ENCODE peak calls at places on chromosomes 13 and 19, in five cellular contexts. One of them, this sample, is unnamed.

GRCh38 chr19:18203408-18203862 is 407 bp downstream of the RAB3A start:
- DNase-seq in fibroblast of lung: no peak
- DNase-seq in thyroid gland: peak
- DNase-seq in heart right ventricle: peak
- DNase-seq in gastrocnemius medialis: peak
- DNase-seq in this sample: peak

GRCh38 chr13:111328111-111328802 is 7.8 kb downstream of the TEX29 start:
- DNase-seq in heart right ventricle: no peak
- DNase-seq in fibroblast of lung: no peak
- DNase-seq in gastrocnemius medialis: no peak
- DNase-seq in thyroid gland: no peak
- DNase-seq in this sample: no peak

GRCh38 chr13:40585911-40586471 is 80.5 kb downstream of the FOXO1 start:
- DNase-seq in gastrocnemius medialis: no peak
- DNase-seq in thyroid gland: no peak
- DNase-seq in heart right ventricle: no peak
- DNase-seq in fibroblast of lung: no peak
- DNase-seq in this sample: no peak

GRCh38 chr19:17112700-17113099 is 37.1 kb downstream of the MYO9B start:
- DNase-seq in fibroblast of lung: no peak
- DNase-seq in gastrocnemius medialis: no peak
- DNase-seq in heart right ventricle: no peak
- DNase-seq in thyroid gland: no peak
- DNase-seq in this sample: no peak

GRCh38 chr19:343941-344624 is 513 bp downstream of the MIER2 start:
- DNase-seq in fibroblast of lung: peak
- DNase-seq in thyroid gland: peak
- DNase-seq in gastrocnemius medialis: no peak
- DNase-seq in heart right ventricle: no peak
- DNase-seq in this sample: no peak

GRCh38 chr19:49861541-49862410 is 5.6 kb downstream of the PNKP start:
- DNase-seq in fibroblast of lung: no peak
- DNase-seq in heart right ventricle: peak
- DNase-seq in gastrocnemius medialis: no peak
- DNase-seq in thyroid gland: no peak
- DNase-seq in this sample: no peak

GRCh38 chr19:17555929-17556813 is 722 bp downstream of the COLGALT1 start:
- DNase-seq in gastrocnemius medialis: peak
- DNase-seq in heart right ventricle: peak
- DNase-seq in thyroid gland: peak
- DNase-seq in fibroblast of lung: peak
- DNase-seq in this sample: no peak

GRCh38 chr13:59088716-59089115 is 1075.0 kb downstream of the DIAPH3 start:
- DNase-seq in fibroblast of lung: peak
- DNase-seq in heart right ventricle: no peak
- DNase-seq in gastrocnemius medialis: no peak
- DNase-seq in thyroid gland: no peak
- DNase-seq in this sample: no peak

GRCh38 chr13:103517066-103517767 is 451.0 kb upstream of the SLC10A2 start:
- DNase-seq in fibroblast of lung: no peak
- DNase-seq in heart right ventricle: no peak
- DNase-seq in gastrocnemius medialis: no peak
- DNase-seq in thyroid gland: no peak
- DNase-seq in this sample: no peak

GRCh38 chr19:52520013-52520412 is 7.5 kb upstream of the ZNF808 start:
- DNase-seq in gastrocnemius medialis: no peak
- DNase-seq in heart right ventricle: no peak
- DNase-seq in thyroid gland: no peak
- DNase-seq in fibroblast of lung: no peak
- DNase-seq in this sample: no peak

GRCh38 chr13:63190219-63190618 is 1774.6 kb upstream of the PCDH20 start:
- DNase-seq in fibroblast of lung: peak
- DNase-seq in gastrocnemius medialis: no peak
- DNase-seq in thyroid gland: no peak
- DNase-seq in heart right ventricle: no peak
- DNase-seq in this sample: no peak

GRCh38 chr19:42185281-42185680 is 32.2 kb downstream of the DEDD2 start:
- DNase-seq in gastrocnemius medialis: peak
- DNase-seq in fibroblast of lung: peak
- DNase-seq in thyroid gland: no peak
- DNase-seq in heart right ventricle: no peak
- DNase-seq in this sample: no peak

GRCh38 chr13:39410089-39410901 is 192.7 kb downstream of the LHFPL6 start:
- DNase-seq in heart right ventricle: no peak
- DNase-seq in thyroid gland: no peak
- DNase-seq in gastrocnemius medialis: no peak
- DNase-seq in fibroblast of lung: peak
- DNase-seq in this sample: no peak

GRCh38 chr13:87403748-87404432 is 267.3 kb upstream of the SLITRK5 start:
- DNase-seq in thyroid gland: no peak
- DNase-seq in gastrocnemius medialis: no peak
- DNase-seq in heart right ventricle: no peak
- DNase-seq in fibroblast of lung: no peak
- DNase-seq in this sample: no peak

GRCh38 chr13:87393358-87393757 is 277.8 kb upstream of the SLITRK5 start:
- DNase-seq in thyroid gland: no peak
- DNase-seq in heart right ventricle: no peak
- DNase-seq in fibroblast of lung: no peak
- DNase-seq in gastrocnemius medialis: no peak
- DNase-seq in this sample: no peak

DNA sequence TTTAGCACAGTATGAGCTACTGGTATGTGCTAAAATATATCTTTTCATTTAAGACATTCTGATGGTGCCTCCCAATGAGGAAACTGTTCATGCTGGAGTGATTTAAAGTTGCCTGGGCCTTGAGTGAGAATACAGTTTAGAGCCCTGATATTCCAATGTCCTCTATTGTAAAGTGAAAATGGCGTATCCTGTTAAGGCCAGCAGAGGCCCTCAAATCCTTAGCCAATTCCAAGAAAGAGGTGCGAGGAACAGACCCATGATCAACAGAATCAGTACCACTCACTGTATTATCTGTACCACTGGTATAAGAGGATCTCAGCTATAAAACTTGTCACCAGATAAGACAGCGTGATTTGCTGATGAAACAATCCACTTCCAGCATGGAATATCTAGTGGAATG is 273.1 kb upstream of the SLITRK5 start:
- DNase-seq in heart right ventricle: no peak
- DNase-seq in thyroid gland: no peak
- DNase-seq in fibroblast of lung: no peak
- DNase-seq in gastrocnemius medialis: no peak
- DNase-seq in this sample: no peak
- H3K27ac ChIP-seq in heart right ventricle: no peak
- H3K27ac ChIP-seq in thyroid gland: no peak
- H3K27ac ChIP-seq in fibroblast of lung: no peak
- H3K27ac ChIP-seq in gastrocnemius medialis: no peak
- H3K27ac ChIP-seq in this sample: no peak

GRCh38 chr19:4969292-4969771 is 419 bp downstream of the KDM4B start:
- DNase-seq in thyroid gland: no peak
- DNase-seq in fibroblast of lung: no peak
- DNase-seq in gastrocnemius medialis: no peak
- DNase-seq in heart right ventricle: no peak
- DNase-seq in this sample: no peak

GRCh38 chr19:4966591-4966990 is 2.3 kb upstream of the KDM4B start:
- DNase-seq in heart right ventricle: no peak
- DNase-seq in thyroid gland: no peak
- DNase-seq in gastrocnemius medialis: no peak
- DNase-seq in fibroblast of lung: no peak
- DNase-seq in this sample: no peak

GRCh38 chr19:4968462-4969291 is at the start of gene KDM4B:
- DNase-seq in gastrocnemius medialis: peak
- DNase-seq in heart right ventricle: peak
- DNase-seq in fibroblast of lung: peak
- DNase-seq in thyroid gland: peak
- DNase-seq in this sample: peak

GRCh38 chr19:4969772-4970531 is 1.0 kb downstream of the KDM4B start:
- DNase-seq in thyroid gland: no peak
- DNase-seq in heart right ventricle: no peak
- DNase-seq in gastrocnemius medialis: no peak
- DNase-seq in fibroblast of lung: peak
- DNase-seq in this sample: no peak

DNA sequence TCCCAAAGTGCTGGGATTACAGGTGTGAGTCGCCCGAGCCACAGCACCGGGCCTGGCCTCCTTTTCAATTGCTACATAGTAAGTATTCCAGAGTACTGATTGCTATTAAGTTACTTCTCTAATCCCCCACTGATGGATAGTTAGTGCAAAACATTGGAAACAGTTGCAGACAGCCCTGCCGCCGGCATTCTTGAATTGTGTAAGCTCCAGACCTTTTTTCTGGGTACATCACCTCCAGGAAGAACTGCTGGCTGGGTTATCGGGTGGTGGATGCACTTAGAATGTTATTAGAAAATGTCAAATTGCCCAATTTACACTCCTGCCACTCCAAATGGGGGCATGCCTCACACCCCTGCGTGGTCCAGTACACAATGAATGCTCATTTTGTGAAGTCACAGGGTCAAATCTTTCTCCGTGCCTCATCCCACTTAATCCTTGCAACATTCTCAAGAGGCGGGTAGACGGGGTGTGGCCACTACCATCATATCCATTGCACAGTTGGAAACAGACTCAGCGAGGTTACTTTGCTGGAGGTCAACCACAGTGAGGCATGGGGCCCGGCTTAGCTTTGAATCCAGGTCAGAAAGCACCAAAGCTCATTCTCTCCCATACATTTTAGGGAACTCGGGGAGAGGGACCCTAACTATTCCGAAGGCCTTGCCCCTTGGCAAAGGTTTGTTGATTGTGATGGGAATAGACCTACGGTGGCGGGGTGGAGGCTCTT is 1.0 kb upstream of the KDM4B start:
- DNase-seq in thyroid gland: no peak
- DNase-seq in gastrocnemius medialis: no peak
- DNase-seq in heart right ventricle: no peak
- DNase-seq in fibroblast of lung: peak
- DNase-seq in this sample: no peak
- H3K27ac ChIP-seq in thyroid gland: no peak
- H3K27ac ChIP-seq in gastrocnemius medialis: peak
- H3K27ac ChIP-seq in heart right ventricle: peak
- H3K27ac ChIP-seq in fibroblast of lung: peak
- H3K27ac ChIP-seq in this sample: peak

DNA sequence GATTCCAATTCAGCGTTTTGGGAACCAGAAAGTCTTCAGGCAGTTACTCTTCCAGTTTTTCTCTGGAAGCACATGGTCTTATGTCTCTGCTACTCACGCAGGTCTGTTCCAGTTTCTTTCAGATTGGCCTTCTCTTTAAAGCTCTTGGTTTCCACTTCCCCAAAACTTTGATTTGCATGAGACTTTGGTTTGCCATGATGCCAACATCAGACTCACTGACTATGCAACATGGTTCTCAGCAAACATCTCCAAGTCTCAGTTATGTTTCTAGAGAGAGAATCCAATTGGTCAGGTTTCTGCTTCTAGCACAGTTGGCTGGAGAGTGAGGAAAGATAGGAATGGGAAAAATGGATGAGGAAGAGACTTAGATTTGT is 3.1 kb downstream of the AKAP11 start:
- DNase-seq in thyroid gland: no peak
- DNase-seq in heart right ventricle: no peak
- DNase-seq in gastrocnemius medialis: no peak
- DNase-seq in fibroblast of lung: no peak
- DNase-seq in this sample: no peak
- H3K27ac ChIP-seq in thyroid gland: no peak
- H3K27ac ChIP-seq in heart right ventricle: no peak
- H3K27ac ChIP-seq in gastrocnemius medialis: no peak
- H3K27ac ChIP-seq in fibroblast of lung: no peak
- H3K27ac ChIP-seq in this sample: no peak

DNA sequence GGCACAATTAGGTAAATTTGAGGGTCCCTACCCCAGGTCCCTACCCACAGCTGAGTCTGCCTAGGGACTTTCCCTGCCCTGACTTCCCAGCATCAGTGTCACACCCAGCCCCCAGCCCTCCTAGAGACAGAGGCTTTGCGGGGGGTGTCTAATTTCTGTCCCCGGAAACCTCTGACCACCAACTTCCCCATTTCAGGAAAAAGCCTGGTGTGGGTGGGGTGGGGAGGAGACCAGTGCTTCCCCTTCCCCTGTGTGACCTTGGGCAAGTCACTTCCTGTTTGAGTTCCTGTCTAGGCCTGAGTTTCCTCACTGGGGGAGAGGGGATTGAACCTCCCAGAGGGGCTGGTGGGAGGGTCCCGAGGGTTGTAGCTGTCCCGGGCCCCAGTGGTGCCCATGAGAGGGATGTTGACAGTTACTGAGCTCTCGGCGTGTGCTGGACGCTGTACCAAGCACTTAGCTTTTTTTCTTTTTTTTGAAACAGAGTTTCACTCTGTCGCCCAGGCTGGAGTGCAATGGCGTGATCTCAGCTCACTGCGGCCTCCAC is 7.9 kb downstream of the VASP start:
- DNase-seq in thyroid gland: no peak
- DNase-seq in heart right ventricle: peak
- DNase-seq in gastrocnemius medialis: no peak
- DNase-seq in fibroblast of lung: no peak
- DNase-seq in this sample: peak
- H3K27ac ChIP-seq in thyroid gland: peak
- H3K27ac ChIP-seq in heart right ventricle: peak
- H3K27ac ChIP-seq in gastrocnemius medialis: peak
- H3K27ac ChIP-seq in fibroblast of lung: no peak
- H3K27ac ChIP-seq in this sample: no peak

GRCh38 chr19:2444251-2445002 is 12.3 kb downstream of the LMNB2 start:
- DNase-seq in heart right ventricle: no peak
- DNase-seq in gastrocnemius medialis: no peak
- DNase-seq in fibroblast of lung: no peak
- DNase-seq in thyroid gland: no peak
- DNase-seq in this sample: no peak
- H3K27ac ChIP-seq in heart right ventricle: no peak
- H3K27ac ChIP-seq in gastrocnemius medialis: no peak
- H3K27ac ChIP-seq in fibroblast of lung: no peak
- H3K27ac ChIP-seq in thyroid gland: no peak
- H3K27ac ChIP-seq in this sample: no peak

GRCh38 chr13:57698851-57699250 is 67.3 kb downstream of the PCDH17 start:
- DNase-seq in fibroblast of lung: no peak
- DNase-seq in thyroid gland: no peak
- DNase-seq in gastrocnemius medialis: no peak
- DNase-seq in heart right ventricle: no peak
- DNase-seq in this sample: no peak

DNA sequence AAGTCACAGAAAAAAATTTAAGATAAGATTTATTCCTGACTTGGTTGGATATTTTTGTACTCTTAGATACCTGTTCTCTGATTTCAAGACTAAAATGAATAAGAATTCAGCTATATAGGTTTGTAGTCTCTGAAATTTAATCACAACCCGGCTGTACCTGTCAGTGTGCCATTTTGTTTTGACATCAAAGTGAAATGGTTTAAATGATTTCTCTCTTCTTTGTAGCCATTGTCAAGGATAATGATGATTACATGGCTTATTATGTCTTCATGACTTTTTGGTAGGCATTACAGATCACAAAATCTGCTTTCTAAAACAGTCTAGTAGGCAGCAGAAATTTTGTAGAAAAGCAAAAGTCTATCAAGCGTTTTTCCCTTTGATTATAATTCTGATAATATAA is 72.5 kb downstream of the PCDH17 start:
- DNase-seq in gastrocnemius medialis: no peak
- DNase-seq in heart right ventricle: no peak
- DNase-seq in thyroid gland: no peak
- DNase-seq in fibroblast of lung: no peak
- DNase-seq in this sample: no peak
- H3K27ac ChIP-seq in gastrocnemius medialis: no peak
- H3K27ac ChIP-seq in heart right ventricle: no peak
- H3K27ac ChIP-seq in thyroid gland: no peak
- H3K27ac ChIP-seq in fibroblast of lung: no peak
- H3K27ac ChIP-seq in this sample: no peak

GRCh38 chr19:45403272-45403671 is 1.6 kb downstream of the PPP1R13L start:
- DNase-seq in heart right ventricle: no peak
- DNase-seq in thyroid gland: no peak
- DNase-seq in gastrocnemius medialis: no peak
- DNase-seq in fibroblast of lung: no peak
- DNase-seq in this sample: no peak
- H3K27ac ChIP-seq in heart right ventricle: peak
- H3K27ac ChIP-seq in thyroid gland: peak
- H3K27ac ChIP-seq in gastrocnemius medialis: peak
- H3K27ac ChIP-seq in fibroblast of lung: no peak
- H3K27ac ChIP-seq in this sample: no peak

GRCh38 chr13:30520571-30520970 is 54.8 kb upstream of the HMGB1 start:
- DNase-seq in fibroblast of lung: peak
- DNase-seq in gastrocnemius medialis: no peak
- DNase-seq in heart right ventricle: no peak
- DNase-seq in thyroid gland: no peak
- DNase-seq in this sample: no peak
- H3K27ac ChIP-seq in fibroblast of lung: no peak
- H3K27ac ChIP-seq in gastrocnemius medialis: no peak
- H3K27ac ChIP-seq in heart right ventricle: no peak
- H3K27ac ChIP-seq in thyroid gland: no peak
- H3K27ac ChIP-seq in this sample: no peak

This sample was measured in caudate nucleus.